ENCODE peak calls at places on chromosomes 7 and 10, in eight cellular contexts. L, P, O, U, W, Z, V and I are unnamed samples.

GRCh38 chr7:136251826-136252225 is 274.7 kb upstream of the MTPN start:
- DNase-seq in L (no peak), P (no peak), O (no peak), U (no peak), W (no peak), Z (no peak), V (no peak), I (no peak)

GRCh38 chr10:110865184-110865803 is 6.4 kb upstream of the PDCD4 start:
- DNase-seq in L (no peak), P (peak), O (no peak), U (no peak), W (peak), Z (no peak), V (peak), I (no peak)

GRCh38 chr10:88092975-88093374 is 229.6 kb downstream of the PTEN start:
- DNase-seq in L (no peak), P (no peak), O (no peak), U (no peak), W (no peak), Z (no peak), V (no peak), I (peak)

GRCh38 chr7:139916717-139917395 is 87.8 kb downstream of the TBXAS1 start:
- DNase-seq in L (no peak), P (no peak), O (no peak), U (peak), W (no peak), Z (no peak), V (no peak), I (no peak)

GRCh38 chr7:47248797-47249196 is 333.1 kb downstream of the TNS3 start:
- DNase-seq in L (no peak), P (no peak), O (no peak), U (no peak), W (no peak), Z (no peak), V (no peak), I (no peak)

GRCh38 chr7:27965650-27966049 is 214.9 kb downstream of the JAZF1 start:
- DNase-seq in L (no peak), P (no peak), O (no peak), U (no peak), W (no peak), Z (no peak), V (no peak), I (no peak)

GRCh38 chr7:28078036-28078901 is 102.3 kb downstream of the JAZF1 start:
- DNase-seq in L (no peak), P (peak), O (no peak), U (peak), W (peak), Z (no peak), V (peak), I (no peak)

GRCh38 chr7:102260856-102261255 is 25.8 kb upstream of the SH2B2 start:
- DNase-seq in L (no peak), P (no peak), O (peak), U (no peak), W (peak), Z (no peak), V (no peak), I (no peak)

GRCh38 chr10:86390337-86391120 is 23.9 kb upstream of the GRID1 start:
- DNase-seq in L (no peak), P (no peak), O (no peak), U (no peak), W (no peak), Z (no peak), V (peak), I (no peak)

GRCh38 chr10:86388119-86388704 is 21.6 kb upstream of the GRID1 start:
- DNase-seq in L (no peak), P (peak), O (no peak), U (no peak), W (no peak), Z (no peak), V (no peak), I (no peak)

GRCh38 chr10:86391236-86391840 is 24.7 kb upstream of the GRID1 start:
- DNase-seq in L (no peak), P (no peak), O (no peak), U (no peak), W (no peak), Z (no peak), V (no peak), I (no peak)

GRCh38 chr10:86387221-86387794 is 20.7 kb upstream of the GRID1 start:
- DNase-seq in L (no peak), P (no peak), O (no peak), U (no peak), W (no peak), Z (no peak), V (no peak), I (no peak)

DNA sequence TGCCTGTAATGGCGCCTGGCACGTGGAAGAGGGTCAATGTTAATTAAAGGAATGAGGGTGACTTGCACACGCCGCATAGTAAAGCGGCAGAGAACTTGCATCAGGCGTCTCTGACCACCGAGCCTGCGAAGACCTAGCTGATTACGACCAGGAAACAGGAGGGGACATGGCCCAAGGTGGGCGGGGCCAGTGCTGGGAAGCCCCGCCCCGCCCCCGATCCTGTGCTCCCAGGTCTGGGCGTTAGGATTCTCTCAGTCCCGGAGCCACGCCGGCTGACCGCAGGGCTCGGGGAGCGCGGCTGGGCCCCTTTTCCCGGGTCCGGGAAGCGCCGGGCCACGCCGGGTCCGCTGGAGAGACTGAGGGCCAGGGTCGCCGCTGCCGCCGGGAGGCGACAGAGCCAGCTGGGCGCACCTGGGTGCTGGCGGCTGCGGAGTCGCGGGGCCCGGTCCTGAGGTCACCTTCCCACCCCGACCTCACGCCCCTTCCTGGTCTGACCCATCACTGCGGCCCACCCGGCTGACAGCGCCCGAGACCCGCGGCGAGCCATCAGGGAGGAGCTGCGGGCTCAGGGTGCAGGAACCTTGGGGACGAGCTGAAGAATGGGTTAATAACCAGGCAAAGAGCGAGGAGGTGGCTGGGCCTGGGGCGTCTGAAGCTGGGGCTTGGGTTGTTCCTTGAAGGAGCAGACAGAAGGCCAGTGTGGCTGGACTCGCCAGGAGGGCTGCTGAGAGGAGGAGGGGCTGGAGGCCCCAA is 23.0 kb upstream of the GRID1 start:
- DNase-seq in L (peak), P (peak), O (peak), U (peak), W (peak), Z (no peak), V (no peak), I (no peak)
- TF ChIP-seq CTCF in L (peak), P (no peak), O (no peak), U (no peak), W (no peak), Z (no peak), V (no peak), I (no peak)

DNA sequence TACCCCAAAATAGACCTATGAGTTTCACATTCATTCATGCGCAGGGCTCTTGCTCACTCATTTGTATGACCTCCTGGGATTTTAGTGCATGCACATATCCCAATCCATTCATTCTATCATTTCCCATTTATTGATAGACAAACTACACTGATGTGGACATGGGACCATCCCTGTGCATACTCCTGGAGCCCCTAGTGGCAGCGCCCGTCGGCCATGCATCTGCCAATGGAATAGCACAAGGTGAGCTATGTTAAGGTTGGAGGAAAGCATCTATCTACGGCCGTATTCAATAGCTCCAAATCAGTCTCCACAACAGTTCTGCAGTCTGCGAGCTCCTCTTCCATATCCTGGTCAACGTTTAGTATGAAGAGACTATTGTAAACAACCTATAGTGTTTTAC is 31.7 kb upstream of the FIGNL1 start:
- DNase-seq in L (no peak), P (no peak), O (no peak), U (no peak), W (no peak), Z (no peak), V (no peak), I (no peak)
- TF ChIP-seq CTCF in L (peak), P (no peak), O (no peak), U (no peak), W (peak), Z (no peak), V (no peak), I (no peak)

GRCh38 chr7:135211179-135211945 is at the start of gene WDR91:
- DNase-seq in L (peak), P (peak), O (peak), U (peak), W (peak), Z (peak), V (peak), I (peak)
- TF ChIP-seq CTCF in L (no peak), P (no peak), O (no peak), U (no peak), W (no peak), Z (no peak), V (no peak), I (no peak)

DNA sequence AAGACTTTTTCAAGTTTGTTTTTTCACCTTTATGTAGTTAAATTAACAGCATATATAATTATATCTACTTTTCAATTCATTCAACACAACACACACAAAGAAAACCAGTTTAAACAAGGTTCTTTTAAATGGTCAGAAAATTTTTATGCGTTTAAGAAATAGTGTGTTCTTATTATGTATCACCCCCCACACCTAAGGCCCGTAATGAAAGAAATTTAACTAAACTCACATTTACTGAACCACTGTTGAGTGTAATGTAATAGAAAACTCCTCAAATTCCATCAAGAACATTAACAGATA is 19.0 kb upstream of the ITGB8 start:
- DNase-seq in L (no peak), P (no peak), O (no peak), U (no peak), W (no peak), Z (no peak), V (no peak), I (no peak)
- TF ChIP-seq CTCF in L (no peak), P (no peak), O (no peak), U (no peak), W (no peak), Z (no peak), V (no peak), I (no peak)